ENCODE peak calls at places on chromosome 5, in eight cellular contexts. P is GM23248, S is fibroblast of lung, G is K562, V is IMR-90, Z is mesenchymal stem cell, Y is NT2/D1, A is kidney. L is an unnamed sample. For H3K4me1, the result is how much of the 10 kb centered on the place peaks cover.

GRCh38 chr5:127536687-127537086 is 19.2 kb downstream of the PRRC1 start:
- DNase-seq in P (peak), S (peak), G (peak), V (peak), Z (peak), Y (no peak), A (no peak), L (peak)

GRCh38 chr5:1767524-1768282 is 31.9 kb downstream of the MRPL36 start:
- DNase-seq in P (no peak), S (no peak), G (no peak), V (no peak), Z (no peak), Y (no peak), A (peak), L (no peak)

GRCh38 chr5:171575808-171576207 is 156.4 kb downstream of the FGF18 start:
- DNase-seq in P (no peak), S (no peak), G (no peak), V (no peak), Z (no peak), Y (no peak), A (no peak), L (no peak)

GRCh38 chr5:128081111-128081865 is 2.3 kb upstream of the SLC12A2 start:
- DNase-seq in P (peak), S (peak), G (peak), V (no peak), Z (no peak), Y (no peak), A (no peak), L (peak)

GRCh38 chr5:32020271-32020670 is 153.8 kb downstream of the GOLPH3 start:
- DNase-seq in P (no peak), S (no peak), G (no peak), V (no peak), Z (peak), Y (no peak), A (no peak), L (peak)

GRCh38 chr5:80302636-80303035 is 17.2 kb upstream of the SPZ1 start:
- DNase-seq in P (no peak), S (no peak), G (no peak), V (no peak), Z (no peak), Y (no peak), A (no peak), L (no peak)

GRCh38 chr5:3024126-3024525 is 272.6 kb upstream of the IRX2 start:
- DNase-seq in P (no peak), S (no peak), G (no peak), V (no peak), Z (no peak), Y (no peak), A (no peak), L (no peak)

GRCh38 chr5:75551471-75551870 is 39.8 kb downstream of the POLK start:
- DNase-seq in P (peak), S (peak), G (no peak), V (peak), Z (no peak), Y (no peak), A (no peak), L (no peak)

GRCh38 chr5:122967625-122968024 is 68.9 kb downstream of the PPIC start:
- DNase-seq in P (no peak), S (no peak), G (no peak), V (no peak), Z (no peak), Y (no peak), A (no peak), L (no peak)

GRCh38 chr5:142883025-142883424 is 112.8 kb downstream of the ARHGAP26 start:
- DNase-seq in P (peak), S (peak), G (no peak), V (peak), Z (peak), Y (no peak), A (no peak), L (no peak)

GRCh38 chr5:115947260-115947659 is 15.0 kb upstream of the LVRN start:
- DNase-seq in P (peak), S (peak), G (no peak), V (peak), Z (no peak), Y (no peak), A (no peak), L (no peak)

GRCh38 chr5:115948013-115948605 is 14.2 kb upstream of the LVRN start:
- DNase-seq in P (peak), S (peak), G (no peak), V (peak), Z (no peak), Y (no peak), A (no peak), L (no peak)

GRCh38 chr5:170273968-170274710 is 23.4 kb downstream of the LCP2 start:
- DNase-seq in P (peak), S (no peak), G (no peak), V (no peak), Z (no peak), Y (peak), A (no peak), L (peak)

GRCh38 chr5:170278611-170279500 is 18.7 kb downstream of the LCP2 start:
- DNase-seq in P (no peak), S (no peak), G (peak), V (no peak), Z (no peak), Y (no peak), A (peak), L (peak)

GRCh38 chr5:170275376-170275994 is 22.1 kb downstream of the LCP2 start:
- DNase-seq in P (no peak), S (no peak), G (no peak), V (no peak), Z (no peak), Y (no peak), A (no peak), L (no peak)

GRCh38 chr5:170280090-170280493 is 17.5 kb downstream of the LCP2 start:
- DNase-seq in P (no peak), S (no peak), G (no peak), V (no peak), Z (no peak), Y (no peak), A (no peak), L (no peak)

DNA sequence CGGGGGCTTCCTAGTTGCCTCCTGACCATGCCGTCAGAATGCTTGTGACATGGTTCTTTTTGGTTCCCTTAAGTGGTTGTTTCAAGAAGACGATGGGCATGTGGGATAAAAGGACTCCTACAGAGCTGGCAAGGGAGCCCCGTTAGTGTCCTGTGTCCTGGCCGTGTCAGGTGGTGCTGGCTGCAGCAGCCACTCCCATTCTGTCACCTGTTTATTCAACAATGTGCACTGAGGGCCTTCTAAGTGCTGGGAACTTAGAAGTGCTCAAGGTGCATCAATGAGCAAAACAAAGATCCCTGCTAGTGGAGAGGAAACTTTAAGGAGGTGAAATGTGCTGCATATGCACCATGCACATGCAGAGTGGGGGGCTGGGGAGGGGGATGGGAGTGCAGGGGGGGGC is 19.6 kb downstream of the LCP2 start:
- DNase-seq in P (no peak), S (no peak), G (no peak), V (no peak), Z (no peak), Y (no peak), A (no peak), L (no peak)
- H3K4me1 ChIP-seq in P (under half), S (under half), G (under half), V (under half), Z (under half), Y (under half), A (under half), L (under half)

DNA sequence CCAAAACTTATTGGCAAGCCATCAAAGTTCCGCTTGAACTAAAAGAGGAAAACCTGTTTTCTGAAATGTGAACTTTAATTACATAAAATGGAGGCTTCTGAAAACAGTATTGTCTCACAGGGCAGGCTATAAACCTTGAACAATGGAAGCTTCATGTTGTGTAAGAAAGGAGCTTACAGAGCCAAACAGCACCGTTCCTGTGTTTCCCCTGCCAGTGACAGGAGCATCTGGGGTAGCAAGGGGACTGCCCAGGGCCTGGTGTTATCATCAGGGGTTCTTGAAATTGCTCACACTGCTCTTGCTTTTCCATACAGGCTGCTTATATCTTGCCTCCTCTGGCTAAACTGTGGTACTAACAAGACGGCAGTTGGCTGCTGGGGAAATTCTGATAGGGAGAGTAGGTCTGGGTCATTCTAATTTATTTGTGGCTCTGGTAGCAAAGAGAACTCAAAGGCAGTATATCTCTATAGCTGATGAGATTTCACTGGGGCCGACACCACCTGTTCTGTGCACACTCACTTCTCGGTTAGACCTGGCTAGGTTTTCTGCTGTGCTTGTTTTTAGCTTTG is 40.4 kb downstream of the BASP1 start:
- DNase-seq in P (no peak), S (no peak), G (no peak), V (peak), Z (peak), Y (no peak), A (no peak), L (no peak)
- H3K9ac ChIP-seq in P (no peak), S (no peak), G (no peak), V (no peak), Z (no peak), Y (no peak), A (no peak), L (no peak)

GRCh38 chr5:179271821-179272325 is 73.4 kb downstream of the ADAMTS2 start:
- DNase-seq in P (no peak), S (no peak), G (no peak), V (no peak), Z (no peak), Y (no peak), A (peak), L (no peak)

GRCh38 chr5:179268966-179269693 is 76.1 kb downstream of the ADAMTS2 start:
- DNase-seq in P (peak), S (peak), G (no peak), V (no peak), Z (no peak), Y (no peak), A (no peak), L (no peak)

GRCh38 chr5:179269781-179270543 is 75.3 kb downstream of the ADAMTS2 start:
- DNase-seq in P (peak), S (no peak), G (no peak), V (no peak), Z (no peak), Y (no peak), A (peak), L (no peak)

GRCh38 chr5:179271301-179271650 is 74.0 kb downstream of the ADAMTS2 start:
- DNase-seq in P (no peak), S (no peak), G (no peak), V (no peak), Z (no peak), Y (no peak), A (peak), L (no peak)

DNA sequence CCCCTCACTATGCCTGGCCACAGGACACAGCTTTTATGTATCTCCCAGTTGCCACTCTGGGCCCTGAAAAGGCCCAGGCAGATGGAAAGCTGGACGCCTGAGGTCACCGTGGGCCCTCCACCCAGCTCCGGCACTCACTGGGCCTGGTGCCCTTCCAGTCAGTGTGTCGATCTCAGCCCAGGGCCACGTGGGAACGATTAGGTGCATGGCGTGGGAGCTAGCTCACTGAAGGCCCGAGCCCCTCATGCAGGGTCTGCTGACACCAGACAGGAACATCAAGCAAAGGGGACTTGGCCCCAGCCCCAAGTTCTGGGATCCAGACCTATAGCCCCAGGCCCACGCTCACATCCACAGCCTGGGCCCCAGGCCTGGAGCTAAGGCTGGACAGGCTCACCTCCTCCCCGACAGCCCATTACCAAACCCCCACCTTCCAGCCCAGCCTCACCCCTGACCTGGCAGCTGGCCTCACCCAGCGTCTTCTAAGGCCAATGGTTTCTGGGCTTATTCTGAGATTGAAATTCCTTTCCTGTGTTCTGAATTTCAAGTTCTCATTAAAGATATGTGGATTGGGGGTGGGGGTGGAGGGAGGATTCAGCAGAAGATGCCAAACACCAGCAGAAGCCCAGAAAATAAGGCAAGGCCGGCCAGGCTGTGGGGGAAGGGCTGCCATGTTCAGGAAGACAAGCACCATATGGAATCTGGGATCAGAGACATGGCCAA is 74.5 kb downstream of the ADAMTS2 start:
- DNase-seq in P (peak), S (peak), G (no peak), V (peak), Z (no peak), Y (no peak), A (peak), L (no peak)
- H3K4me1 ChIP-seq in P (half or more), S (half or more), G (under half), V (half or more), Z (under half), Y (under half), A (under half), L (under half)

GRCh38 chr5:151038292-151038745 is 17.9 kb downstream of the GPX3 start:
- DNase-seq in P (no peak), S (no peak), G (no peak), V (no peak), Z (no peak), Y (no peak), A (no peak), L (no peak)
- H3K9ac ChIP-seq in P (peak), S (no peak), G (no peak), V (peak), Z (peak), Y (peak), A (no peak), L (no peak)